ENCODE peak calls at places on chromosome 11, in seven cellular contexts. One of them, this sample, is unnamed.
A peak's percentile ranks its signal among the peaks of the same experiment; 100 is the strongest.

GRCh38 chr11:100676901-100677300 is 10.2 kb upstream of the ARHGAP42 start:
- DNase-seq in Peyer's patch: no peak
- DNase-seq in HepG2: peak; percentile 38
- DNase-seq in AG04450: no peak
- DNase-seq in HCT116: peak; percentile 4
- DNase-seq in tibial nerve: no peak
- DNase-seq in BJ: no peak
- DNase-seq in this sample: no peak

GRCh38 chr11:25953015-25953414 is 378.9 kb upstream of the ANO3 start:
- DNase-seq in Peyer's patch: no peak
- DNase-seq in HepG2: no peak
- DNase-seq in AG04450: no peak
- DNase-seq in HCT116: no peak
- DNase-seq in tibial nerve: no peak
- DNase-seq in BJ: no peak
- DNase-seq in this sample: no peak

GRCh38 chr11:62142043-62142375 is 18.2 kb downstream of the INCENP start:
- DNase-seq in Peyer's patch: no peak
- DNase-seq in HepG2: no peak
- DNase-seq in AG04450: no peak
- DNase-seq in HCT116: no peak
- DNase-seq in tibial nerve: no peak
- DNase-seq in BJ: no peak
- DNase-seq in this sample: no peak

GRCh38 chr11:130127509-130127908 is 32.1 kb upstream of the ST14 start:
- DNase-seq in Peyer's patch: no peak
- DNase-seq in HepG2: no peak
- DNase-seq in AG04450: no peak
- DNase-seq in HCT116: no peak
- DNase-seq in tibial nerve: no peak
- DNase-seq in BJ: no peak
- DNase-seq in this sample: no peak

GRCh38 chr11:35725880-35726279 is 63.3 kb downstream of the TRIM44 start:
- DNase-seq in Peyer's patch: no peak
- DNase-seq in HepG2: no peak
- DNase-seq in AG04450: peak; percentile 66
- DNase-seq in HCT116: peak; percentile 26
- DNase-seq in tibial nerve: no peak
- DNase-seq in BJ: no peak
- DNase-seq in this sample: peak; percentile 58

GRCh38 chr11:95923730-95924413 is at the start of gene MTMR2:
- DNase-seq in Peyer's patch: peak; percentile 69
- DNase-seq in HepG2: peak; percentile 57
- DNase-seq in AG04450: peak; percentile 29
- DNase-seq in HCT116: peak; percentile 31
- DNase-seq in tibial nerve: peak; percentile 40
- DNase-seq in BJ: no peak
- DNase-seq in this sample: no peak

GRCh38 chr11:19216709-19217374 is 15.1 kb upstream of the CSRP3 start:
- DNase-seq in Peyer's patch: no peak
- DNase-seq in HepG2: no peak
- DNase-seq in AG04450: no peak
- DNase-seq in HCT116: no peak
- DNase-seq in tibial nerve: no peak
- DNase-seq in BJ: no peak
- DNase-seq in this sample: no peak

GRCh38 chr11:13140028-13140870 is 131.1 kb downstream of the RASSF10 start:
- DNase-seq in Peyer's patch: no peak
- DNase-seq in HepG2: peak; percentile 100
- DNase-seq in AG04450: no peak
- DNase-seq in HCT116: no peak
- DNase-seq in tibial nerve: no peak
- DNase-seq in BJ: no peak
- DNase-seq in this sample: peak; percentile 14

GRCh38 chr11:76491644-76492043 is 46.8 kb downstream of the EMSY start:
- DNase-seq in Peyer's patch: no peak
- DNase-seq in HepG2: no peak
- DNase-seq in AG04450: no peak
- DNase-seq in HCT116: no peak
- DNase-seq in tibial nerve: no peak
- DNase-seq in BJ: no peak
- DNase-seq in this sample: no peak

GRCh38 chr11:58608331-58608730 is 14.1 kb upstream of the CNTF start:
- DNase-seq in Peyer's patch: no peak
- DNase-seq in HepG2: no peak
- DNase-seq in AG04450: no peak
- DNase-seq in HCT116: no peak
- DNase-seq in tibial nerve: no peak
- DNase-seq in BJ: no peak
- DNase-seq in this sample: no peak

GRCh38 chr11:20403059-20403458 is 15.5 kb downstream of the PRMT3 start:
- DNase-seq in Peyer's patch: no peak
- DNase-seq in HepG2: no peak
- DNase-seq in AG04450: no peak
- DNase-seq in HCT116: no peak
- DNase-seq in tibial nerve: no peak
- DNase-seq in BJ: no peak
- DNase-seq in this sample: no peak

GRCh38 chr11:12077535-12078280 is 32.7 kb upstream of the MICAL2 start:
- DNase-seq in Peyer's patch: no peak
- DNase-seq in HepG2: no peak
- DNase-seq in AG04450: no peak
- DNase-seq in HCT116: no peak
- DNase-seq in tibial nerve: no peak
- DNase-seq in BJ: no peak
- DNase-seq in this sample: no peak

DNA sequence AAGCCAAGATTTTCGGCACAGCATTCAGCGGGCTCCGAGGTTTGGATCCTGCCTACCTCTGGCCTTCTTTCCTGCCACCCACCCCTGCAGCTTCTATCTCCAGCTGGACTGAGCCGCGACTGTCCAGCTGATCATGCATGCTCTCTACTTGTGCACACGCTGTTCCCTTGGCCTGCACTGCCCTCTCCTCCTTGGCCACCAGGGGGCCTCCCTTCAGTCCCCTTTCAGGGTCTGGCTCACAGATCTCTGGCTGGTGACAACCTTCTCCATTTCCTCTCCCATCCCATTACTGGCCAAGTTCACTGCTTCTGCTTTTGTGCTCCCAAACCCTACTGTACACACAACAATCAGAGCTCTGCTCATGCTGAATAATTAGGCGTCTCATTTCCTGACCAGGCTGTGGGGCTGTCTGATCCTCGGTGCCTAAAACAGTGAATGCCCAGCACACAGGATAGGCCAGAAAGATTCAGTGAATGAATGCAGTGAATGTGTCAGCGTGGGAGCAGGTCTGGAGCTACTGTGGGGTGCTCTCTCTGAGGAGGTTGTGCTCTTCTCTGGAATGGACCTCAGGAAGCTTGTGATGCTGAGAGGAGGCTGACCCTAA is 224.0 kb upstream of the NARS2 start:
- DNase-seq in Peyer's patch: peak; percentile 24
- DNase-seq in HepG2: peak; percentile 25
- DNase-seq in AG04450: no peak
- DNase-seq in HCT116: peak; percentile 28
- DNase-seq in tibial nerve: peak; percentile 42
- DNase-seq in BJ: no peak
- DNase-seq in this sample: no peak
- TF ChIP-seq CTCF in Peyer's patch: peak; percentile 60
- TF ChIP-seq CTCF in HepG2: peak; percentile 87
- TF ChIP-seq CTCF in AG04450: peak; percentile 87
- TF ChIP-seq CTCF in HCT116: peak; percentile 68
- TF ChIP-seq CTCF in tibial nerve: peak; percentile 73
- TF ChIP-seq CTCF in BJ: peak; percentile 88
- TF ChIP-seq CTCF in this sample: peak; percentile 86

GRCh38 chr11:74990941-74991340 is 2.2 kb downstream of the NEU3 start:
- DNase-seq in Peyer's patch: no peak
- DNase-seq in HepG2: peak; percentile 73
- DNase-seq in AG04450: no peak
- DNase-seq in HCT116: no peak
- DNase-seq in tibial nerve: no peak
- DNase-seq in BJ: no peak
- DNase-seq in this sample: no peak

GRCh38 chr11:74992852-74993251 is 4.1 kb downstream of the NEU3 start:
- DNase-seq in Peyer's patch: no peak
- DNase-seq in HepG2: no peak
- DNase-seq in AG04450: no peak
- DNase-seq in HCT116: no peak
- DNase-seq in tibial nerve: no peak
- DNase-seq in BJ: no peak
- DNase-seq in this sample: no peak

GRCh38 chr11:74989269-74989655 is 529 bp downstream of the NEU3 start:
- DNase-seq in Peyer's patch: no peak
- DNase-seq in HepG2: no peak
- DNase-seq in AG04450: no peak
- DNase-seq in HCT116: no peak
- DNase-seq in tibial nerve: no peak
- DNase-seq in BJ: no peak
- DNase-seq in this sample: no peak

GRCh38 chr11:74984730-74985129 is 4.0 kb upstream of the NEU3 start:
- DNase-seq in Peyer's patch: no peak
- DNase-seq in HepG2: no peak
- DNase-seq in AG04450: no peak
- DNase-seq in HCT116: no peak
- DNase-seq in tibial nerve: no peak
- DNase-seq in BJ: no peak
- DNase-seq in this sample: no peak

GRCh38 chr11:74988541-74989268 is at the start of gene NEU3:
- DNase-seq in Peyer's patch: peak; percentile 86
- DNase-seq in HepG2: peak; percentile 77
- DNase-seq in AG04450: peak; percentile 29
- DNase-seq in HCT116: peak; percentile 69
- DNase-seq in tibial nerve: peak; percentile 39
- DNase-seq in BJ: peak; percentile 7
- DNase-seq in this sample: peak; percentile 29
- TF ChIP-seq CTCF in Peyer's patch: no peak
- TF ChIP-seq CTCF in HepG2: no peak
- TF ChIP-seq CTCF in AG04450: no peak
- TF ChIP-seq CTCF in HCT116: no peak
- TF ChIP-seq CTCF in tibial nerve: no peak
- TF ChIP-seq CTCF in BJ: no peak
- TF ChIP-seq CTCF in this sample: no peak

DNA sequence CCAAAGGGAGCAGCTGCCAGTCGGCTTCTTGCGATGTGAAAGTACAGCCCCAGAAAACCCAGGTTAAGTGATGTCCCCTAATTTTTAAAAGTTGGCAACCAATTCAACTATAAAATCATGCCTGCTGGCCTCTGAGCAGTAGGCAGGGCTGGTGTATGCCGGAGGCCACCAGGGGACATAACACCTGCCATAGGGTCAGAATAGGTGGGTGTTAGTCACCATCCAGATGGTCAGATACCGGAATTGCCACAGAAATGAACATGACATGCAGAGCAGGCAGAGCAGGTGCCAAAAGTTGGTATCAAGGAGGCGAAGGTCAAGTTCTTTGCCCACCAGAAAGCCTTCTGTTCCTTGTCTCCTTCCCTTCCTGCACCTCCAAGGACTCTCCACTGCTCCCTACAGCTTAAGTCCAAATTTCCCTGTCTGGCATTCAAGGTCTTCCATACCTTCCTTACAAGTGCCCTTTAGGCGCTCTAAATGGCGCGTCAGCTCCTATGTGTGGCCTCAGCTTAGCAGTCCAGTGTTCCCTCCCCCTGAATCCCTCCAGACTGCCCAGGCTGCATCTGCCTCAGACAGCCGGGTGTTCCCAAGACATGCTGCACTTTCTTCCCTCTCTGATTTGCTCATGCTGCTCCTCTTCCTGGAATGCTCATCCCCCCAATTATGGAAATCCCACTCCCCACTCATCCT is 45.1 kb downstream of the PTPRJ start:
- DNase-seq in Peyer's patch: no peak
- DNase-seq in HepG2: no peak
- DNase-seq in AG04450: no peak
- DNase-seq in HCT116: no peak
- DNase-seq in tibial nerve: no peak
- DNase-seq in BJ: no peak
- DNase-seq in this sample: no peak
- TF ChIP-seq CTCF in Peyer's patch: no peak
- TF ChIP-seq CTCF in HepG2: no peak
- TF ChIP-seq CTCF in AG04450: no peak
- TF ChIP-seq CTCF in HCT116: no peak
- TF ChIP-seq CTCF in tibial nerve: no peak
- TF ChIP-seq CTCF in BJ: no peak
- TF ChIP-seq CTCF in this sample: no peak

GRCh38 chr11:60924110-60924905 is at the start of gene TMEM132A:
- DNase-seq in Peyer's patch: peak; percentile 46
- DNase-seq in HepG2: peak; percentile 37
- DNase-seq in AG04450: no peak
- DNase-seq in HCT116: peak; percentile 37
- DNase-seq in tibial nerve: no peak
- DNase-seq in BJ: no peak
- DNase-seq in this sample: peak; percentile 29
- TF ChIP-seq CTCF in Peyer's patch: no peak
- TF ChIP-seq CTCF in HepG2: no peak
- TF ChIP-seq CTCF in AG04450: no peak
- TF ChIP-seq CTCF in HCT116: no peak
- TF ChIP-seq CTCF in tibial nerve: no peak
- TF ChIP-seq CTCF in BJ: peak; percentile 4
- TF ChIP-seq CTCF in this sample: no peak

GRCh38 chr11:3225826-3226750 is 6.1 kb downstream of the MRGPRE start:
- DNase-seq in Peyer's patch: peak; percentile 5
- DNase-seq in HepG2: no peak
- DNase-seq in AG04450: no peak
- DNase-seq in HCT116: no peak
- DNase-seq in tibial nerve: no peak
- DNase-seq in BJ: no peak
- DNase-seq in this sample: no peak
- TF ChIP-seq CTCF in Peyer's patch: no peak
- TF ChIP-seq CTCF in HepG2: no peak
- TF ChIP-seq CTCF in AG04450: no peak
- TF ChIP-seq CTCF in HCT116: no peak
- TF ChIP-seq CTCF in tibial nerve: no peak
- TF ChIP-seq CTCF in BJ: no peak
- TF ChIP-seq CTCF in this sample: no peak

This sample was measured in HFF-Myc.